ENCODE peak calls at places on chromosomes 16 and 17, in five cellular contexts. J is EL, S is COR-L47, Y is dorsolateral prefrontal cortex, D is anterior cingulate cortex. V is an unnamed sample.
A peak's percentile ranks its signal among the peaks of the same experiment; 100 is the strongest.

GRCh38 chr17:49969794-49970389 is 902 bp downstream of the DLX4 start:
- DNase-seq in D (no peak), Y (no peak), S (no peak), J (no peak), V (no peak)

GRCh38 chr17:60766778-60767190 is 89.1 kb downstream of the BCAS3 start:
- DNase-seq in J (no peak), D (no peak), S (no peak), Y (no peak), V (no peak)

GRCh38 chr17:67576471-67576870 is 141.3 kb upstream of the NOL11 start:
- DNase-seq in J (no peak), Y (no peak), S (no peak), D (no peak), V (no peak)

GRCh38 chr16:27951752-27952151 is 111.8 kb downstream of the GSG1L start:
- DNase-seq in D (no peak), S (no peak), J (peak; percentile 26), Y (peak; percentile 11), V (no peak)

GRCh38 chr16:88369447-88370008 is 13.2 kb upstream of the ZNF469 start:
- DNase-seq in S (no peak), J (no peak), D (no peak), Y (no peak), V (no peak)

GRCh38 chr16:49951568-49952195 is 73.3 kb upstream of the CNEP1R1 start:
- DNase-seq in D (no peak), S (no peak), J (no peak), Y (no peak), V (no peak)

GRCh38 chr16:11224894-11225676 is 30.9 kb downstream of the SOCS1 start:
- DNase-seq in J (no peak), Y (no peak), S (no peak), D (no peak), V (no peak)

GRCh38 chr16:11107781-11108465 is 148.1 kb downstream of the SOCS1 start:
- DNase-seq in J (peak; percentile 90), S (no peak), Y (no peak), D (no peak), V (no peak)

GRCh38 chr17:42522263-42522790 is 13.7 kb upstream of the NAGLU start:
- DNase-seq in J (no peak), D (no peak), Y (no peak), S (no peak), V (no peak)